ENCODE peak calls at places on chromosome 6, in five cellular contexts. Z, P, T, R and K are unnamed samples.

GRCh38 chr6:28980797-28981390 is 24.2 kb downstream of the ZNF311 start:
- DNase-seq in Z (peak; percentile 91), P (peak; percentile 56), R (peak; percentile 67), T (no peak), K (no peak)

GRCh38 chr6:151044465-151045441 is 179.3 kb downstream of the MTHFD1L start:
- DNase-seq in Z (peak; percentile 26), T (no peak), P (peak; percentile 97), R (no peak), K (no peak)

GRCh38 chr6:103079867-103080266 is 1686.4 kb downstream of the GRIK2 start:
- DNase-seq in P (no peak), T (no peak), Z (no peak), R (no peak), K (no peak)

GRCh38 chr6:85453490-85453889 is 3.6 kb downstream of the NT5E start:
- DNase-seq in R (no peak), T (no peak), Z (no peak), P (no peak), K (no peak)

GRCh38 chr6:26594730-26595632 is 1.8 kb upstream of the ABT1 start:
- DNase-seq in P (no peak), R (no peak), T (no peak), Z (peak; percentile 82), K (no peak)

GRCh38 chr6:37624606-37625574 is 72.8 kb downstream of the MDGA1 start:
- DNase-seq in T (no peak), R (no peak), Z (peak; percentile 42), P (peak; percentile 67), K (peak; percentile 45)

GRCh38 chr6:117272886-117273285 is 7.5 kb downstream of the VGLL2 start:
- DNase-seq in R (no peak), P (no peak), T (no peak), Z (no peak), K (no peak)

GRCh38 chr6:148790817-148791216 is 44.0 kb downstream of the UST start:
- DNase-seq in T (no peak), Z (no peak), R (no peak), P (no peak), K (no peak)

GRCh38 chr6:7674291-7674690 is 51.6 kb upstream of the BMP6 start:
- DNase-seq in Z (no peak), R (no peak), T (no peak), P (no peak), K (no peak)

GRCh38 chr6:159107451-159108260 is 61.5 kb upstream of the FNDC1 start:
- DNase-seq in P (no peak), T (peak; percentile 64), Z (no peak), R (peak; percentile 87), K (peak; percentile 50)

GRCh38 chr6:53313784-53314382 is 34.9 kb downstream of the ELOVL5 start:
- DNase-seq in T (no peak), Z (no peak), R (peak; percentile 63), P (no peak), K (no peak)

GRCh38 chr6:166068768-166069167 is 98.9 kb downstream of the TBXT start:
- DNase-seq in R (no peak), P (no peak), T (no peak), Z (no peak), K (no peak)

GRCh38 chr6:108648186-108648585 is 87.5 kb downstream of the FOXO3 start:
- DNase-seq in R (no peak), P (no peak), Z (no peak), T (no peak), K (no peak)

GRCh38 chr6:56814802-56815201 is 140.1 kb upstream of the BEND6 start:
- DNase-seq in T (no peak), P (no peak), Z (no peak), R (no peak), K (no peak)

GRCh38 chr6:36676142-36677058 is 2.1 kb upstream of the CDKN1A start:
- DNase-seq in R (no peak), Z (no peak), P (no peak), T (no peak), K (no peak)

GRCh38 chr6:5214570-5215052 is 46.1 kb downstream of the LYRM4 start:
- DNase-seq in R (peak; percentile 18), Z (peak; percentile 71), P (no peak), T (no peak), K (peak; percentile 20)

GRCh38 chr6:39370021-39370420 is 47.5 kb upstream of the KCNK16 start:
- DNase-seq in T (no peak), P (no peak), Z (no peak), R (no peak), K (no peak)

GRCh38 chr6:144397141-144397540 is 112.0 kb downstream of the UTRN start:
- DNase-seq in Z (no peak), R (no peak), T (no peak), P (no peak), K (no peak)

GRCh38 chr6:117483645-117484016 is 1.2 kb downstream of the DCBLD1 start:
- DNase-seq in Z (peak; percentile 13), R (no peak), P (no peak), T (no peak), K (no peak)

GRCh38 chr6:1313755-1314503 is 2.0 kb downstream of the FOXQ1 start:
- DNase-seq in R (no peak), T (no peak), P (peak; percentile 58), Z (peak; percentile 76), K (no peak)

GRCh38 chr6:90347411-90347841 is 50.8 kb upstream of the BACH2 start:
- DNase-seq in P (no peak), R (no peak), Z (no peak), T (no peak), K (no peak)

GRCh38 chr6:169265486-169266131 is 12.0 kb upstream of the THBS2 start:
- DNase-seq in P (no peak), T (no peak), Z (no peak), R (no peak), K (no peak)

GRCh38 chr6:35600659-35601125 is 88.0 kb upstream of the TULP1 start:
- DNase-seq in Z (no peak), R (no peak), T (no peak), P (no peak), K (no peak)

DNA sequence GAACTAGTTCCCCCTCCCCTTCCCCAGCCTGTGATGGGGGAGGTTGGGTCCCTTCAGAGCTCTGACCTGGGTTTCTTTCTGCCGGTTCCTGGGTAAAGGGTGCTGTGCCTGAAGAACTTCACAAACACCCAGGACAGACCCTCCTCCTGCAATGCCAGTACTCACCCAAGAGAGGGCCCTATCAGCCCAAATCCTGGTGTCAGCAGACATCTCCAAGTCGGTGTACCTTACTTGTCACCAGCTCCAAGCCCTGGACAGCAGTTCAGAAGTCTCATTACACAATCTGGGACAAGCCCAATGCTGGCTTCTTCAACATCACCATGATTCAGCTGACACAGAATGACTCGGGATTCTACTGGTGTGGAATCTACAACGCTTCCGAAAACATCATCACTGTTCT is 467 bp downstream of the TREML4 start:
- DNase-seq in P (no peak), R (no peak), T (no peak), Z (peak; percentile 52), K (no peak)
- TF ChIP-seq CTCF in P (no peak), R (peak; percentile 19), T (no peak), Z (peak; percentile 72), K (no peak)

GRCh38 chr6:161847628-161848027 is 573.8 kb upstream of the AGPAT4 start:
- DNase-seq in Z (no peak), T (no peak), R (no peak), P (no peak), K (no peak)
- TF ChIP-seq CTCF in Z (no peak), T (no peak), R (no peak), P (no peak), K (no peak)

GRCh38 chr6:81451787-81452186 is 300.7 kb downstream of the TENT5A start:
- DNase-seq in Z (peak; percentile 4), P (no peak), T (no peak), R (no peak), K (no peak)

GRCh38 chr6:81446509-81446908 is 306.0 kb downstream of the TENT5A start:
- DNase-seq in P (no peak), R (no peak), Z (no peak), T (no peak), K (no peak)

GRCh38 chr6:81450180-81450579 is 302.3 kb downstream of the TENT5A start:
- DNase-seq in Z (no peak), P (no peak), R (no peak), T (no peak), K (no peak)
- TF ChIP-seq CTCF in Z (peak; percentile 11), P (peak; percentile 19), R (no peak), T (no peak), K (no peak)

GRCh38 chr6:84119277-84119676 is 85.7 kb downstream of the MRAP2 start:
- DNase-seq in P (no peak), T (no peak), R (no peak), Z (peak; percentile 27), K (no peak)
- TF ChIP-seq CTCF in P (peak; percentile 15), T (no peak), R (no peak), Z (no peak), K (no peak)

GRCh38 chr6:111668410-111668809 is 62.7 kb upstream of the TRAF3IP2 start:
- DNase-seq in R (no peak), Z (peak; percentile 70), P (no peak), T (no peak), K (no peak)
- TF ChIP-seq CTCF in R (peak; percentile 31), Z (peak; percentile 10), P (peak; percentile 13), T (no peak), K (no peak)

GRCh38 chr6:116059713-116060571 is 749 bp downstream of the FRK start:
- DNase-seq in T (no peak), R (no peak), P (no peak), Z (no peak), K (no peak)

GRCh38 chr6:116064626-116065025 is 3.9 kb upstream of the FRK start:
- DNase-seq in R (no peak), Z (no peak), P (no peak), T (no peak), K (no peak)

GRCh38 chr6:116062496-116062895 is 1.8 kb upstream of the FRK start:
- DNase-seq in P (no peak), R (no peak), Z (no peak), T (no peak), K (no peak)

GRCh38 chr6:116057766-116058165 is 2.9 kb downstream of the FRK start:
- DNase-seq in Z (no peak), P (no peak), T (no peak), R (no peak), K (no peak)

DNA sequence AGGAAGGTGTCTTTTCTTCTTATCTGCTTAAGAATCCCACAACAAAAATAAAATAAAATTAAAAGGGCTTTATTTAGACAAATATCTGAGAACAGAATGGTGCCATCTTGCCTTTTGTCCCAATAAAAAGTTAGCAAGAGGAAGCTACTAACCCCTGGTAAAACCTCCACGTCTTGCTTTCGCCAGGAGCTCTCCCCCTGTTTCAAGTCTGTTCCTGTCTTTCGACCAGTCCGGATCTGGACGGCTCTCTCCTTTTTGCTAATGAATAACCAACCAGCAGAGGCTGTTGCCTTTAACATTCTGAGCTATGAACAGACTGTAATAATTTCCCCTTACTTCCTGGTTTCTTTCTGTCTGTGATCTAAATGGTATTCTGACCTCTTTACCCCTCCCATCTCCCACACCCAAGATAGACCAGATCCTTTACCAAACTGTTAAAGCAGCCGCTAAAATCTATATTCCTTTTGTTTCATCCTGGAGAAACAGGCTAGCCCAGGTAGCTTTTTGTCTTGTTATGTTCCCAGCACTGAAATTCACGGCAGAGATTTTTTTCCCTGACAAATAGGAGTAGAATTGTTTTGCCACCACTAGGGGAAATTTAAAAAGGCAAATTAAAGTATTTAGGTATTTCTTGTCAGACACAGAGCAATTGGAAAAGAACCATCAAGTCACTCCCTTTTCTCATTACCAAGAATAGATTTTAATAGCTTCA is at the start of gene FRK:
- DNase-seq in Z (peak; percentile 49), T (no peak), R (no peak), P (peak; percentile 69), K (no peak)
- TF ChIP-seq CTCF in Z (no peak), T (no peak), R (no peak), P (peak; percentile 59), K (no peak)